ENCODE peak calls at places on chromosomes 1 and 21, in nine cellular contexts. One of them, this sample, is unnamed.

GRCh38 chr1:179831225-179831624 is 46.4 kb downstream of the TOR1AIP2 start:
- DNase-seq in osteocyte: no peak
- DNase-seq in neural progenitor cell: no peak
- DNase-seq in foreskin fibroblast: no peak
- DNase-seq in fibroblast of pulmonary artery: no peak
- DNase-seq in left ventricle myocardium inferior: no peak
- DNase-seq in IMR-90: no peak
- DNase-seq in bronchial epithelial cell: peak
- DNase-seq in type B pancreatic cell: no peak
- DNase-seq in this sample: no peak

GRCh38 chr1:179883040-179883501 is 986 bp downstream of the TOR1AIP1 start:
- DNase-seq in osteocyte: no peak
- DNase-seq in neural progenitor cell: no peak
- DNase-seq in foreskin fibroblast: no peak
- DNase-seq in fibroblast of pulmonary artery: no peak
- DNase-seq in left ventricle myocardium inferior: no peak
- DNase-seq in IMR-90: no peak
- DNase-seq in bronchial epithelial cell: no peak
- DNase-seq in type B pancreatic cell: no peak
- DNase-seq in this sample: no peak

GRCh38 chr1:15610167-15610566 is 7.1 kb upstream of the DDI2 start:
- DNase-seq in osteocyte: no peak
- DNase-seq in neural progenitor cell: no peak
- DNase-seq in foreskin fibroblast: no peak
- DNase-seq in fibroblast of pulmonary artery: no peak
- DNase-seq in left ventricle myocardium inferior: no peak
- DNase-seq in IMR-90: no peak
- DNase-seq in bronchial epithelial cell: peak
- DNase-seq in type B pancreatic cell: no peak
- DNase-seq in this sample: no peak

GRCh38 chr21:41957991-41958766 is 4.4 kb upstream of the C2CD2 start:
- DNase-seq in osteocyte: no peak
- DNase-seq in neural progenitor cell: no peak
- DNase-seq in foreskin fibroblast: peak
- DNase-seq in fibroblast of pulmonary artery: peak
- DNase-seq in left ventricle myocardium inferior: peak
- DNase-seq in IMR-90: peak
- DNase-seq in bronchial epithelial cell: peak
- DNase-seq in type B pancreatic cell: no peak
- DNase-seq in this sample: no peak

GRCh38 chr1:87478231-87478630 is 149.6 kb downstream of the LMO4 start:
- DNase-seq in osteocyte: no peak
- DNase-seq in neural progenitor cell: peak
- DNase-seq in foreskin fibroblast: no peak
- DNase-seq in fibroblast of pulmonary artery: peak
- DNase-seq in left ventricle myocardium inferior: peak
- DNase-seq in IMR-90: peak
- DNase-seq in bronchial epithelial cell: peak
- DNase-seq in type B pancreatic cell: no peak
- DNase-seq in this sample: no peak

GRCh38 chr1:180588121-180588520 is 29.4 kb downstream of the OVAAL start:
- DNase-seq in osteocyte: no peak
- DNase-seq in neural progenitor cell: no peak
- DNase-seq in foreskin fibroblast: no peak
- DNase-seq in fibroblast of pulmonary artery: no peak
- DNase-seq in left ventricle myocardium inferior: no peak
- DNase-seq in IMR-90: no peak
- DNase-seq in bronchial epithelial cell: no peak
- DNase-seq in type B pancreatic cell: no peak
- DNase-seq in this sample: no peak

GRCh38 chr1:212158912-212159796 is 123.6 kb downstream of the DTL start:
- DNase-seq in osteocyte: no peak
- DNase-seq in neural progenitor cell: no peak
- DNase-seq in foreskin fibroblast: no peak
- DNase-seq in fibroblast of pulmonary artery: no peak
- DNase-seq in left ventricle myocardium inferior: no peak
- DNase-seq in IMR-90: no peak
- DNase-seq in bronchial epithelial cell: no peak
- DNase-seq in type B pancreatic cell: no peak
- DNase-seq in this sample: no peak

GRCh38 chr1:97603218-97603617 is 317.6 kb downstream of the DPYD start:
- DNase-seq in osteocyte: no peak
- DNase-seq in neural progenitor cell: no peak
- DNase-seq in foreskin fibroblast: no peak
- DNase-seq in fibroblast of pulmonary artery: no peak
- DNase-seq in left ventricle myocardium inferior: no peak
- DNase-seq in IMR-90: no peak
- DNase-seq in bronchial epithelial cell: no peak
- DNase-seq in type B pancreatic cell: no peak
- DNase-seq in this sample: no peak

GRCh38 chr1:150168960-150169565 is 19.3 kb downstream of the PLEKHO1 start:
- DNase-seq in osteocyte: peak
- DNase-seq in neural progenitor cell: peak
- DNase-seq in foreskin fibroblast: no peak
- DNase-seq in fibroblast of pulmonary artery: peak
- DNase-seq in left ventricle myocardium inferior: peak
- DNase-seq in IMR-90: peak
- DNase-seq in bronchial epithelial cell: peak
- DNase-seq in type B pancreatic cell: no peak
- DNase-seq in this sample: peak

GRCh38 chr1:98794196-98794886 is 132.8 kb downstream of the SNX7 start:
- DNase-seq in osteocyte: no peak
- DNase-seq in neural progenitor cell: peak
- DNase-seq in foreskin fibroblast: peak
- DNase-seq in fibroblast of pulmonary artery: peak
- DNase-seq in left ventricle myocardium inferior: no peak
- DNase-seq in IMR-90: peak
- DNase-seq in bronchial epithelial cell: peak
- DNase-seq in type B pancreatic cell: no peak
- DNase-seq in this sample: peak

GRCh38 chr1:199220046-199220445 is 581.2 kb downstream of the PTPRC start:
- DNase-seq in osteocyte: no peak
- DNase-seq in neural progenitor cell: no peak
- DNase-seq in foreskin fibroblast: no peak
- DNase-seq in fibroblast of pulmonary artery: no peak
- DNase-seq in left ventricle myocardium inferior: no peak
- DNase-seq in IMR-90: no peak
- DNase-seq in bronchial epithelial cell: no peak
- DNase-seq in type B pancreatic cell: no peak
- DNase-seq in this sample: no peak

GRCh38 chr1:162881590-162881989 is 20.6 kb upstream of the CCDC190 start:
- DNase-seq in osteocyte: no peak
- DNase-seq in neural progenitor cell: no peak
- DNase-seq in foreskin fibroblast: no peak
- DNase-seq in fibroblast of pulmonary artery: no peak
- DNase-seq in left ventricle myocardium inferior: no peak
- DNase-seq in IMR-90: no peak
- DNase-seq in bronchial epithelial cell: no peak
- DNase-seq in type B pancreatic cell: no peak
- DNase-seq in this sample: no peak

GRCh38 chr1:203914292-203914691 is 52.9 kb downstream of the SNRPE start:
- DNase-seq in osteocyte: no peak
- DNase-seq in neural progenitor cell: no peak
- DNase-seq in foreskin fibroblast: no peak
- DNase-seq in fibroblast of pulmonary artery: no peak
- DNase-seq in left ventricle myocardium inferior: no peak
- DNase-seq in IMR-90: peak
- DNase-seq in bronchial epithelial cell: no peak
- DNase-seq in type B pancreatic cell: no peak
- DNase-seq in this sample: no peak

GRCh38 chr21:41825216-41825615 is 53.9 kb downstream of the PRDM15 start:
- DNase-seq in osteocyte: no peak
- DNase-seq in neural progenitor cell: no peak
- DNase-seq in foreskin fibroblast: no peak
- DNase-seq in fibroblast of pulmonary artery: no peak
- DNase-seq in left ventricle myocardium inferior: no peak
- DNase-seq in IMR-90: no peak
- DNase-seq in bronchial epithelial cell: no peak
- DNase-seq in type B pancreatic cell: no peak
- DNase-seq in this sample: no peak

GRCh38 chr21:34280389-34280795 is 83.4 kb upstream of the KCNE2 start:
- DNase-seq in osteocyte: no peak
- DNase-seq in neural progenitor cell: no peak
- DNase-seq in foreskin fibroblast: no peak
- DNase-seq in fibroblast of pulmonary artery: peak
- DNase-seq in left ventricle myocardium inferior: peak
- DNase-seq in IMR-90: no peak
- DNase-seq in bronchial epithelial cell: peak
- DNase-seq in type B pancreatic cell: no peak
- DNase-seq in this sample: no peak

GRCh38 chr1:63772876-63773275 is 941 bp upstream of the ROR1 start:
- DNase-seq in osteocyte: no peak
- DNase-seq in neural progenitor cell: no peak
- DNase-seq in foreskin fibroblast: no peak
- DNase-seq in fibroblast of pulmonary artery: no peak
- DNase-seq in left ventricle myocardium inferior: no peak
- DNase-seq in IMR-90: no peak
- DNase-seq in bronchial epithelial cell: no peak
- DNase-seq in type B pancreatic cell: no peak
- DNase-seq in this sample: no peak

DNA sequence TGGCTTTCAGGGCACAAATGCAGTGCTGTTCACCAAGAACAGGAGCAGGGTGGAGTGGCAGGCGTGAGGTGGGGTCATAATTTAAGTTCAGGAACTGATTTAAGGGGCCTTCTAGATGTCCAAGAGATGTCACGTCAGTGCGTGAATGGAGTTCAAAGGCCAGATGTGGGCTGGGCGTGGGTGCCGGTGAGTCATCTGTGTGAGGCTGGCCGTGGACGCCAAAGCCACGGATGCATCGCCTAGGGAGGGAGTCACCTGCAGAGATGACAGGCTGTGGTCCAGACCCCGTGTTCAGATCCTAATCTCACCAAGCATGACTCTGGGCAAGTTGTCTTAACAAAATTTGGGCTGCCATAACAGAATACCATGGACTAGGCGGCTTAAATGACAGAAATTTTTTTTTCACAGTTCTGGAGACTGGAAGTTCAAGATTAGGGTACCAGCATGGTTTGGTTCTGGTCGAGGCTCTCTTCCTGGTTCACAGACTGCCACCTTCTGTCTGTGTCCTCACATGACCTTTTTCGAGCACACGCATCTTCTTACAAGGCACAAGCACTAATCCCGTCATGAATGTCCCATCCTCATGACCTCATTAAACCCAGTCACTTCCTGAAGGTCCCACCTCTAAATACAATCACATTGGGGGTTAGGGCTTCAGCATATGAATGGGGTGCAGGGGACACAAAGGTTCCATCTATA is 109.6 kb downstream of the PRDM2 start:
- DNase-seq in osteocyte: no peak
- DNase-seq in neural progenitor cell: no peak
- DNase-seq in foreskin fibroblast: no peak
- DNase-seq in fibroblast of pulmonary artery: no peak
- DNase-seq in left ventricle myocardium inferior: no peak
- DNase-seq in IMR-90: peak
- DNase-seq in bronchial epithelial cell: no peak
- DNase-seq in type B pancreatic cell: no peak
- DNase-seq in this sample: no peak
- TF ChIP-seq CTCF in osteocyte: no peak
- TF ChIP-seq CTCF in neural progenitor cell: no peak
- TF ChIP-seq CTCF in foreskin fibroblast: no peak
- TF ChIP-seq CTCF in fibroblast of pulmonary artery: no peak
- TF ChIP-seq CTCF in left ventricle myocardium inferior: no peak
- TF ChIP-seq CTCF in IMR-90: no peak
- TF ChIP-seq CTCF in bronchial epithelial cell: no peak
- TF ChIP-seq CTCF in type B pancreatic cell: no peak
- TF ChIP-seq CTCF in this sample: no peak

GRCh38 chr1:90850925-90851710 is 134.0 kb upstream of the BARHL2 start:
- DNase-seq in osteocyte: peak
- DNase-seq in neural progenitor cell: peak
- DNase-seq in foreskin fibroblast: peak
- DNase-seq in fibroblast of pulmonary artery: peak
- DNase-seq in left ventricle myocardium inferior: peak
- DNase-seq in IMR-90: peak
- DNase-seq in bronchial epithelial cell: peak
- DNase-seq in type B pancreatic cell: peak
- DNase-seq in this sample: peak
- TF ChIP-seq CTCF in osteocyte: peak
- TF ChIP-seq CTCF in neural progenitor cell: peak
- TF ChIP-seq CTCF in foreskin fibroblast: peak
- TF ChIP-seq CTCF in fibroblast of pulmonary artery: peak
- TF ChIP-seq CTCF in left ventricle myocardium inferior: peak
- TF ChIP-seq CTCF in IMR-90: peak
- TF ChIP-seq CTCF in bronchial epithelial cell: peak
- TF ChIP-seq CTCF in type B pancreatic cell: peak
- TF ChIP-seq CTCF in this sample: peak

DNA sequence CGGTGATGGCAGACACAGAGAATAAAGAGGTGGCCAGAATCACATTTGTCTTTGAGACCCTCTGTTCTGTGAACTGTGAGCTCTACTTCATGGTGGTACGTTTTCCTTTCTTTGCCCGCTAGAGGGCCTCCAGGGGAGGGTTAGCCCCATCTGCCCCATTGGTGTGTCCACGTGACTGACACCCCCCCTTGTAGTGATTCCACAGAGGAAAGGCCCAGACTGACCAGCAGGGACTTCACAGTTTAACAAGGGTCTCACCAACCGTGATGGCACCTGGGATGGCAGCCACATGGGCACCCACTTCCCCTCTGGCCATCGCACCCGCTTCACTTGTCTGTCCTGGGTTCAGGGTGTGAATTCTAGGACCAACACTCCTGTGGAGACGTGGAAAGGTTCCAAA is 22.3 kb upstream of the SARS1 start:
- DNase-seq in osteocyte: no peak
- DNase-seq in neural progenitor cell: peak
- DNase-seq in foreskin fibroblast: no peak
- DNase-seq in fibroblast of pulmonary artery: no peak
- DNase-seq in left ventricle myocardium inferior: no peak
- DNase-seq in IMR-90: no peak
- DNase-seq in bronchial epithelial cell: no peak
- DNase-seq in type B pancreatic cell: no peak
- DNase-seq in this sample: no peak
- TF ChIP-seq CTCF in osteocyte: peak
- TF ChIP-seq CTCF in neural progenitor cell: peak
- TF ChIP-seq CTCF in foreskin fibroblast: peak
- TF ChIP-seq CTCF in fibroblast of pulmonary artery: peak
- TF ChIP-seq CTCF in left ventricle myocardium inferior: no peak
- TF ChIP-seq CTCF in IMR-90: no peak
- TF ChIP-seq CTCF in bronchial epithelial cell: peak
- TF ChIP-seq CTCF in type B pancreatic cell: peak
- TF ChIP-seq CTCF in this sample: no peak

DNA sequence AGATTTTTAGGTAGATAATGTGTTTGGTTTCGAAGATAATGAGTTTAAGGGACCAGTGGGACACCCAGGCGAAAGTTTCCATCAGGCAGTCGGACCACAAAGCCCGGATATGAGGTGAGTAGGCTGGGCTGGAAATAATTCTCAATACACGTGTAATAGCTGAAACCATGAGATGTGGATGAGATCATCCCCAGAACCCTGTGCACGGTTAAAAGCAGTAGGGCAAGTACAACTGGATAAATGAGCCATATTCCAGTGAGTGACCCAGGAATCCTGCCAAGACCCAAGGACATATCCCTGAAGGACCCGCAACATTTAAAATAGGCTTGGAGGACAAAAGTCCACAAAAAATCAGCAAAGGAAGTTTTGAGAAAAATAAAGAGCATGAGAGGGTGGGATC is 21.5 kb upstream of the NHLH2 start:
- DNase-seq in osteocyte: no peak
- DNase-seq in neural progenitor cell: no peak
- DNase-seq in foreskin fibroblast: no peak
- DNase-seq in fibroblast of pulmonary artery: no peak
- DNase-seq in left ventricle myocardium inferior: no peak
- DNase-seq in IMR-90: no peak
- DNase-seq in bronchial epithelial cell: peak
- DNase-seq in type B pancreatic cell: no peak
- DNase-seq in this sample: no peak
- TF ChIP-seq CTCF in osteocyte: no peak
- TF ChIP-seq CTCF in neural progenitor cell: no peak
- TF ChIP-seq CTCF in foreskin fibroblast: no peak
- TF ChIP-seq CTCF in fibroblast of pulmonary artery: no peak
- TF ChIP-seq CTCF in left ventricle myocardium inferior: no peak
- TF ChIP-seq CTCF in IMR-90: no peak
- TF ChIP-seq CTCF in bronchial epithelial cell: no peak
- TF ChIP-seq CTCF in type B pancreatic cell: no peak
- TF ChIP-seq CTCF in this sample: no peak